ENCODE peak calls at places on chromosomes 4 and X, in nine cellular contexts. S, T, B, L, Q, Y, R, J and V are unnamed samples.

GRCh38 chrX:123267220-123267619 is 83.1 kb downstream of the GRIA3 start:
- DNase-seq in Y (peak), S (no peak), J (no peak), Q (peak), R (no peak), L (no peak), T (no peak), B (no peak), V (no peak)

GRCh38 chr4:13524504-13525243 is 19.6 kb downstream of the NKX3-2 start:
- DNase-seq in B (no peak), Q (peak), Y (peak), L (no peak), T (no peak), S (no peak), R (no peak), J (no peak), V (no peak)

GRCh38 chrX:46333550-46333949 is 211.7 kb downstream of the ZNF674 start:
- DNase-seq in R (no peak), T (no peak), B (no peak), S (no peak), J (no peak), Q (no peak), Y (no peak), L (no peak), V (no peak)

GRCh38 chr4:111074523-111075114 is 451.7 kb upstream of the PITX2 start:
- DNase-seq in S (no peak), L (no peak), Q (no peak), J (no peak), Y (no peak), T (no peak), B (no peak), R (no peak), V (no peak)

GRCh38 chrX:66408507-66408906 is 230.4 kb downstream of the EDA2R start:
- DNase-seq in J (no peak), B (no peak), T (no peak), S (no peak), L (no peak), Q (no peak), R (no peak), Y (no peak), V (no peak)

GRCh38 chr4:124435276-124435675 is 277.3 kb downstream of the ANKRD50 start:
- DNase-seq in Y (no peak), L (no peak), Q (peak), S (no peak), J (no peak), R (no peak), B (no peak), T (no peak), V (no peak)

GRCh38 chrX:48826135-48826875 is at the start of gene ERAS:
- DNase-seq in S (peak), Q (no peak), J (no peak), T (no peak), L (no peak), Y (no peak), B (no peak), R (no peak), V (no peak)

GRCh38 chr4:100124715-100125114 is 65.6 kb downstream of the DDIT4L start:
- DNase-seq in S (no peak), Y (no peak), Q (no peak), B (no peak), R (no peak), T (no peak), L (no peak), J (no peak), V (no peak)

GRCh38 chrX:50066318-50066937 is 134.4 kb downstream of the AKAP4 start:
- DNase-seq in L (no peak), T (no peak), S (no peak), Y (no peak), Q (no peak), J (no peak), R (no peak), B (no peak), V (no peak)

GRCh38 chr4:88752754-88753153 is 55.1 kb upstream of the NAP1L5 start:
- DNase-seq in L (no peak), Y (no peak), Q (no peak), B (no peak), J (peak), R (no peak), S (no peak), T (no peak), V (no peak)

GRCh38 chrX:139026406-139027200 is 315.1 kb upstream of the FGF13 start:
- DNase-seq in R (no peak), L (no peak), J (no peak), Q (no peak), S (no peak), Y (no peak), B (no peak), T (no peak), V (no peak)

GRCh38 chrX:105375816-105376215 is 155.3 kb upstream of the TEX13A start:
- DNase-seq in S (no peak), Y (peak), J (no peak), L (no peak), Q (peak), B (no peak), R (no peak), T (no peak), V (no peak)

GRCh38 chr4:130238121-130238520 is 1142.2 kb downstream of the C4orf33 start:
- DNase-seq in S (no peak), R (no peak), J (no peak), Q (peak), T (no peak), B (no peak), L (no peak), Y (no peak), V (no peak)

GRCh38 chr4:101306225-101306624 is 41.1 kb downstream of the PPP3CA start:
- DNase-seq in R (no peak), L (no peak), B (no peak), J (no peak), Y (no peak), Q (no peak), S (no peak), T (no peak), V (no peak)

GRCh38 chr4:95122001-95122400 is 364.2 kb downstream of the BMPR1B start:
- DNase-seq in J (no peak), R (no peak), B (no peak), L (no peak), Y (no peak), T (no peak), S (no peak), Q (no peak), V (no peak)

GRCh38 chr4:73919691-73920090 is 50.5 kb downstream of the CXCL1 start:
- DNase-seq in B (no peak), Y (no peak), S (no peak), L (no peak), Q (peak), J (no peak), R (no peak), T (no peak), V (no peak)

GRCh38 chr4:66430856-66431255 is 760.6 kb upstream of the EPHA5 start:
- DNase-seq in J (no peak), S (no peak), T (no peak), Y (peak), B (no peak), L (no peak), Q (peak), R (no peak), V (no peak)

GRCh38 chrX:12065251-12065650 is 73.0 kb upstream of the FRMPD4 start:
- DNase-seq in Q (peak), S (no peak), T (no peak), B (peak), Y (peak), L (no peak), J (no peak), R (no peak), V (no peak)

GRCh38 chr4:108172780-108173598 is 4.3 kb upstream of the LEF1 start:
- DNase-seq in S (peak), Q (peak), J (peak), R (no peak), Y (peak), L (peak), T (peak), B (peak), V (no peak)

GRCh38 chrX:140672840-140673731 is 36.5 kb upstream of the LINC00632 start:
- DNase-seq in J (no peak), L (no peak), S (no peak), Y (no peak), R (no peak), T (no peak), B (no peak), Q (no peak), V (no peak)